ENCODE peak calls at places on chromosome 1, in ten cellular contexts. F is stimulated activated CD4-positive, alpha-beta T cell treated with anti-CD3 and anti-CD28 coated beads, Interleukin-2, amount 100 ng/mL, for 4 hours; Q is stimulated activated CD8-positive, alpha-beta memory T cell treated with anti-CD3 and anti-CD28 coated beads, Interleukin-7, amount 100 ng/mL, for 24 hours; V is stomach; Z is activated T-cell treated with anti-CD3 and anti-CD28 coated beads for 48 hours; W is AML-193; D is left lobe of liver; M is HFF-Myc; P is GM19239; R is mesenchymal stem cell. Y is an unnamed sample.

GRCh38 chr1:83860506-83861221 is 138.3 kb downstream of the TTLL7 start:
- DNase-seq in F (peak; percentile 65), Q (peak; percentile 46), V (peak; percentile 87), Z (peak; percentile 71), W (no peak), D (peak; percentile 93), M (no peak), P (peak; percentile 26), R (peak; percentile 52), Y (peak; percentile 45)

GRCh38 chr1:204684551-204685235 is 845 bp downstream of the LRRN2 start:
- DNase-seq in F (no peak), Q (no peak), V (no peak), Z (no peak), W (no peak), D (no peak), M (no peak), P (no peak), R (peak; percentile 18), Y (no peak)

GRCh38 chr1:151237678-151238466 is 16.7 kb upstream of the PSMD4 start:
- DNase-seq in F (no peak), Q (no peak), V (no peak), Z (no peak), W (no peak), D (no peak), M (no peak), P (peak; percentile 34), R (no peak), Y (no peak)

GRCh38 chr1:51634618-51635017 is 17.7 kb downstream of the OSBPL9 start:
- DNase-seq in F (no peak), Q (no peak), V (no peak), Z (no peak), W (no peak), D (no peak), M (no peak), P (no peak), R (no peak), Y (no peak)

GRCh38 chr1:92695104-92695503 is 89.8 kb downstream of the EVI5 start:
- DNase-seq in F (no peak), Q (no peak), V (no peak), Z (no peak), W (no peak), D (no peak), M (no peak), P (no peak), R (no peak), Y (no peak)

GRCh38 chr1:177310326-177310725 is 139.6 kb downstream of the BRINP2 start:
- DNase-seq in F (no peak), Q (no peak), V (no peak), Z (no peak), W (no peak), D (no peak), M (no peak), P (no peak), R (no peak), Y (no peak)

GRCh38 chr1:204994086-204994862 is 48.7 kb upstream of the CNTN2 start:
- DNase-seq in F (no peak), Q (no peak), V (no peak), Z (no peak), W (no peak), D (no peak), M (no peak), P (no peak), R (no peak), Y (no peak)

GRCh38 chr1:227315500-227316346 is 2.6 kb downstream of the CDC42BPA start:
- DNase-seq in F (no peak), Q (no peak), V (peak; percentile 33), Z (no peak), W (no peak), D (peak; percentile 82), M (no peak), P (no peak), R (peak; percentile 83), Y (no peak)

GRCh38 chr1:202405928-202406327 is 57.4 kb downstream of the PPP1R12B start:
- DNase-seq in F (no peak), Q (no peak), V (no peak), Z (no peak), W (no peak), D (no peak), M (no peak), P (no peak), R (no peak), Y (no peak)

GRCh38 chr1:103254691-103255090 is 146.4 kb upstream of the COL11A1 start:
- DNase-seq in F (no peak), Q (no peak), V (no peak), Z (no peak), W (no peak), D (no peak), M (no peak), P (no peak), R (no peak), Y (no peak)

GRCh38 chr1:171257207-171258052 is 9.1 kb downstream of the FMO1 start:
- DNase-seq in F (no peak), Q (no peak), V (peak; percentile 43), Z (no peak), W (no peak), D (peak; percentile 82), M (peak; percentile 73), P (no peak), R (no peak), Y (no peak)

GRCh38 chr1:103180660-103181059 is 72.3 kb upstream of the COL11A1 start:
- DNase-seq in F (no peak), Q (no peak), V (no peak), Z (no peak), W (no peak), D (no peak), M (peak; percentile 85), P (no peak), R (no peak), Y (no peak)

GRCh38 chr1:228345201-228345930 is 61.3 kb downstream of the TRIM11 start:
- DNase-seq in F (no peak), Q (no peak), V (no peak), Z (no peak), W (no peak), D (no peak), M (no peak), P (no peak), R (no peak), Y (no peak)

GRCh38 chr1:117632269-117633067 is 26.6 kb downstream of the TENT5C start:
- DNase-seq in F (no peak), Q (no peak), V (peak; percentile 82), Z (no peak), W (no peak), D (peak; percentile 71), M (no peak), P (no peak), R (no peak), Y (no peak)

GRCh38 chr1:201584510-201584991 is 45.6 kb downstream of the NAV1 start:
- DNase-seq in F (no peak), Q (no peak), V (no peak), Z (no peak), W (no peak), D (no peak), M (no peak), P (no peak), R (peak; percentile 96), Y (no peak)

GRCh38 chr1:3443759-3444697 is 10.4 kb upstream of the ARHGEF16 start:
- DNase-seq in F (no peak), Q (no peak), V (no peak), Z (no peak), W (no peak), D (no peak), M (no peak), P (no peak), R (no peak), Y (no peak)

GRCh38 chr1:18794066-18794465 is 65.4 kb downstream of the TAS1R2 start:
- DNase-seq in F (no peak), Q (no peak), V (no peak), Z (no peak), W (no peak), D (no peak), M (no peak), P (no peak), R (no peak), Y (no peak)

Y was measured in effector memory CD8-positive, alpha-beta T cell.